ENCODE peak calls at places on chromosomes 5 and 9, in four cellular contexts. S is stimulated activated CD4-positive, alpha-beta T cell treated with anti-CD3 and anti-CD28 coated beads, Interleukin-4, amount 100 ng/mL, for 48 hours; B is activated effector memory CD4-positive, alpha-beta T cell treated with Interleukin-2 at 50 U/mL for 16 hours; X is heart right ventricle. T is an unnamed sample.

GRCh38 chr5:125785407-125785806 is 637.8 kb upstream of the GRAMD2B start:
- DNase-seq in B (no peak), X (no peak), S (no peak), T (no peak)

GRCh38 chr5:158995694-158996173 is 104.0 kb downstream of the EBF1 start:
- DNase-seq in B (no peak), S (no peak), X (no peak), T (no peak)

GRCh38 chr9:98742325-98743280 is 33.9 kb upstream of the GABBR2 start:
- DNase-seq in B (no peak), X (no peak), S (no peak), T (peak; percentile 30)

GRCh38 chr5:74179183-74179582 is 461.3 kb downstream of the ENC1 start:
- DNase-seq in X (no peak), B (no peak), S (no peak), T (no peak)

GRCh38 chr9:92619601-92620300 is 50.2 kb downstream of the IPPK start:
- DNase-seq in X (no peak), B (no peak), S (no peak), T (no peak)

GRCh38 chr5:176744584-176744965 is 65.8 kb upstream of the UNC5A start:
- DNase-seq in X (no peak), B (no peak), S (no peak), T (no peak)

GRCh38 chr5:98510111-98510510 is 263.4 kb upstream of the RGMB start:
- DNase-seq in X (no peak), S (no peak), B (no peak), T (no peak)

GRCh38 chr5:145141534-145141933 is 693.6 kb downstream of the PRELID2 start:
- DNase-seq in X (no peak), S (no peak), B (no peak), T (no peak)

GRCh38 chr5:81986126-81986525 is 14.3 kb downstream of the ATG10 start:
- DNase-seq in B (no peak), S (no peak), X (no peak), T (no peak)

GRCh38 chr5:120207139-120207538 is 257.0 kb upstream of the PRR16 start:
- DNase-seq in B (no peak), X (no peak), S (no peak), T (no peak)

GRCh38 chr5:132074772-132075718 is 1.5 kb downstream of the CSF2 start:
- DNase-seq in X (no peak), B (no peak), S (no peak), T (no peak)

GRCh38 chr9:78539904-78540303 is 243.0 kb downstream of the PSAT1 start:
- DNase-seq in S (no peak), B (no peak), X (no peak), T (no peak)

GRCh38 chr9:86946712-86947145 is 577 bp downstream of the GAS1 start:
- DNase-seq in B (no peak), X (no peak), S (peak; percentile 20), T (no peak)

GRCh38 chr9:133238851-133239532 is 29.9 kb upstream of the OBP2B start:
- DNase-seq in B (peak; percentile 31), X (peak; percentile 70), S (peak; percentile 68), T (peak; percentile 76)

GRCh38 chr5:174596429-174596828 is 128.0 kb upstream of the MSX2 start:
- DNase-seq in X (no peak), B (no peak), S (no peak), T (no peak)

GRCh38 chr5:133818031-133818431 is 150.4 kb downstream of the C5orf15 start:
- DNase-seq in B (no peak), X (peak; percentile 39), S (no peak), T (no peak)

GRCh38 chr9:38622083-38622674 is 1.8 kb upstream of the ANKRD18A start:
- DNase-seq in X (peak; percentile 14), S (peak; percentile 2), B (no peak), T (no peak)